ENCODE peak calls at places on chromosomes 5 and 9, in five cellular contexts. V is left ventricle myocardium inferior, L is cardiac fibroblast, E is HFF-Myc, H is psoas muscle. F is an unnamed sample.
A peak's percentile ranks its signal among the peaks of the same experiment; 100 is the strongest.

GRCh38 chr5:151183451-151184245 is 26.1 kb upstream of the ANXA6 start:
- DNase-seq in V (no peak), L (peak; percentile 34), E (no peak), H (no peak), F (peak; percentile 11)

GRCh38 chr9:90827181-90827866 is 25.7 kb downstream of the SYK start:
- DNase-seq in V (no peak), L (no peak), E (no peak), H (no peak), F (no peak)

GRCh38 chr9:70093944-70094343 is 50.3 kb downstream of the MAMDC2 start:
- DNase-seq in V (no peak), L (no peak), E (no peak), H (no peak), F (peak; percentile 20)

GRCh38 chr5:152673601-152674000 is 268.5 kb upstream of the NMUR2 start:
- DNase-seq in V (no peak), L (no peak), E (no peak), H (no peak), F (no peak)

GRCh38 chr5:127311349-127311748 is 20.8 kb downstream of the MEGF10 start:
- DNase-seq in V (no peak), L (no peak), E (no peak), H (no peak), F (no peak)

GRCh38 chr5:154118832-154119442 is 71.6 kb upstream of the GALNT10 start:
- DNase-seq in V (no peak), L (no peak), E (no peak), H (no peak), F (no peak)

GRCh38 chr9:72474676-72475075 is 46.7 kb upstream of the TMC1 start:
- DNase-seq in V (no peak), L (no peak), E (no peak), H (no peak), F (no peak)

GRCh38 chr9:122360891-122361290 is 9.9 kb upstream of the PTGS1 start:
- DNase-seq in V (no peak), L (no peak), E (no peak), H (no peak), F (no peak)

GRCh38 chr5:151612689-151613427 is 21.7 kb upstream of the FAT2 start:
- DNase-seq in V (no peak), L (no peak), E (no peak), H (peak; percentile 30), F (no peak)

GRCh38 chr9:14030350-14030823 is 283.6 kb downstream of the NFIB start:
- DNase-seq in V (no peak), L (peak; percentile 75), E (peak; percentile 61), H (no peak), F (peak; percentile 67)

GRCh38 chr9:19049872-19050636 is 827 bp downstream of the RRAGA start:
- DNase-seq in V (no peak), L (peak; percentile 48), E (no peak), H (no peak), F (peak; percentile 58)

GRCh38 chr5:120614512-120614911 is 150.4 kb downstream of the PRR16 start:
- DNase-seq in V (no peak), L (peak; percentile 75), E (no peak), H (no peak), F (peak; percentile 74)

GRCh38 chr9:2021731-2022130 is 6.6 kb downstream of the SMARCA2 start:
- DNase-seq in V (no peak), L (no peak), E (no peak), H (no peak), F (no peak)
- H3K4me3 ChIP-seq in V (no peak overlapping the region), L (no peak overlapping the region), E (no peak overlapping the region), H (no peak overlapping the region), F (no peak overlapping the region)

GRCh38 chr9:109101202-109101595 is 18.5 kb downstream of the TMEM245 start:
- DNase-seq in V (no peak), L (no peak), E (no peak), H (no peak), F (no peak)

GRCh38 chr9:109098960-109099308 is 20.8 kb downstream of the TMEM245 start:
- DNase-seq in V (no peak), L (no peak), E (no peak), H (no peak), F (no peak)

GRCh38 chr9:109100543-109101201 is 19.1 kb downstream of the TMEM245 start:
- DNase-seq in V (no peak), L (no peak), E (no peak), H (no peak), F (no peak)

GRCh38 chr9:109097156-109097555 is 22.6 kb downstream of the TMEM245 start:
- DNase-seq in V (no peak), L (no peak), E (no peak), H (no peak), F (no peak)

DNA sequence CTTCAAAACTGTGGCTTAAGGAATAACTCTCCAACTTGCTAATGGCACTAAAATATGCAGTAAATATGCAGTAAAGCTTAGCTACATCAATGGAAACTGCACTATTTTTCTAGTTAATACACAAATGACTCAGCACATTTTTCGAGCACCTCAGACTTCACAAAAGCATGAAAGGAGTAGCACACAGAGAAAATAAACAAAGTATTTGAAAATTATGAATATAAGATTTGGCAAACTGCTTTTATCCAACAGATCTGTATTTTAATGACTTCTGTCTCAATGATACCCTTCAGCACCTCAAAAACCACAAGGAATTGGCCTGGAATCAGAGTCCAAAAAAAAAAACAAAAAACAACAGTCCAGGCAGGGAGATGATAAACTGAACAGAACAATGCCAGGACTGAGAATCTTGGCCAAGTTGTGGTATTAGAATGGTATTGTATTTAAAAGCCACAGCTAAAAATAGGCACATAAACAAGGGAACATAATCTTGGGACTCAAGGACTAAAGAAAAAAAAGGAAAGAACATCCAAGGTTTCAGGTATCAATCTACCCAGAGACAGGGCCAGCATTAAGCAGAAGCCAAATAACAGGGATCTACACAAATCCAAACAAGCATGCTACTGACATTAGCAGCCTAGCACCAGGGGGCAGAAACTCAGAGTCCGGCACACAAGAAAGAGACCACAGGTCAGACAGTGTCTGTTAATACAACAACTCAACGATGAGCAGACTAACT is 21.4 kb downstream of the TMEM245 start:
- DNase-seq in V (no peak), L (peak; percentile 83), E (no peak), H (no peak), F (peak; percentile 65)
- TF ChIP-seq CTCF in V (peak; percentile 49), L (peak; percentile 35), E (peak; percentile 43), H (peak; percentile 39), F (peak; percentile 34)

GRCh38 chr5:140925806-140926205 is 293 bp upstream of the PCDHAC1 start:
- DNase-seq in V (no peak), L (no peak), E (no peak), H (no peak), F (no peak)
- H3K4me3 ChIP-seq in V (peak overlapping the region; percentile 64), L (peak overlapping the region; percentile 53), E (no peak overlapping the region), H (peak overlapping the region; percentile 59), F (no peak overlapping the region)

DNA sequence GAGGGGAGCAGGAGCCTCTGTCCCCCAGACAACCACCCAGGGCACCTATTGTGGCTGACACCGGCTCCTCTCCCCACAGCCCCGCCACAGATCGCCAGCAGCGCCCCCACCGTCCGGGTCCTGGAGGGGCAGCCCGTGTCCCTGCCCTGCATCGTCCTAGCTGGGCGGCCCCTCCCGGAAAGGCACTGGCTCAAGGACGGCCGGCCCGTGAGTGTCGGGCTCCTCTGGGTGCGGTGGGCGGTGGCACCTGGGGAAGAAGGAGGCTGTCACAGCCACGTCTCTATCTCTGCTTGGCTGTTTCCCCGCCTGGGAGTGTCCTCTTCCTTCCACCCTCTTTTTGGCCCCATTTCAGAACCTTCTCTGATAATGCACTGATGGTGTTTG is 55.1 kb downstream of the HMCN2 start:
- DNase-seq in V (no peak), L (no peak), E (no peak), H (no peak), F (no peak)
- TF ChIP-seq CTCF in V (peak; percentile 14), L (peak; percentile 12), E (no peak), H (no peak), F (no peak)

GRCh38 chr5:40570408-40571129 is 109.1 kb upstream of the PTGER4 start:
- DNase-seq in V (no peak), L (peak; percentile 94), E (peak; percentile 31), H (no peak), F (peak; percentile 82)

GRCh38 chr5:40572359-40572758 is 107.4 kb upstream of the PTGER4 start:
- DNase-seq in V (no peak), L (peak; percentile 37), E (no peak), H (no peak), F (no peak)

GRCh38 chr5:40572947-40573346 is 106.8 kb upstream of the PTGER4 start:
- DNase-seq in V (no peak), L (peak; percentile 89), E (peak; percentile 87), H (no peak), F (peak; percentile 87)

GRCh38 chr5:40569549-40570270 is 110.0 kb upstream of the PTGER4 start:
- DNase-seq in V (no peak), L (peak; percentile 87), E (no peak), H (no peak), F (peak; percentile 44)

DNA sequence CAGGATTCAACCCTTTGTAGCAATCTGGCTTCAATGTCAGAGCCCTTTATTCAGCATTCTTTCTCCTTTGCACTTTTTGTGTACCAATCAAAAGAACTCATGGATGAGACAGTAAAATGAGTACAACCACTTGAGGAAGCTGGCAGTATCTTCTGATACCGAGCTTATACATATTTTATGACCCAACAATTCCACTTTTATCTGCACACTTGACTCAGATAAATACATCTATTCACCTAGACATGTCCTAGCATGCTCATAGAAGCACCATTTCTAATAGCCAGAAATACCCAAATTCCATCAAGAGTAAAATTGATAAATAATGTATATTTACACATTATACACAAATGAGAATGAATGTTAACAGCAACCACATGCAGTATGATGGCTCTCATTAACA is 111.2 kb upstream of the PTGER4 start:
- DNase-seq in V (no peak), L (no peak), E (no peak), H (no peak), F (no peak)
- H3K4me3 ChIP-seq in V (no peak overlapping the region), L (no peak overlapping the region), E (no peak overlapping the region), H (no peak overlapping the region), F (no peak overlapping the region)

GRCh38 chr5:144697847-144698262 is 527.2 kb downstream of the KCTD16 start:
- DNase-seq in V (no peak), L (peak; percentile 98), E (no peak), H (no peak), F (peak; percentile 93)
- TF ChIP-seq CTCF in V (no peak), L (peak; percentile 45), E (no peak), H (no peak), F (no peak)